ENCODE peak calls at places on chromosomes 16 and 17, in nine cellular contexts. X is left ventricle myocardium inferior; Z is PC-9; I is CD4-positive, alpha-beta memory T cell; S is caudate nucleus; W is mammary epithelial cell; K is Peyer's patch; Y is tibial artery; V is OCI-LY7. D is an unnamed sample.

GRCh38 chr16:3646348-3646920 is 8.1 kb upstream of the DNASE1 start:
- DNase-seq in X (no peak), K (peak; percentile 81), Z (peak; percentile 92), S (no peak), V (no peak), W (no peak), I (no peak), Y (peak; percentile 31), D (no peak)

GRCh38 chr17:53912117-53912516 is 89.4 kb downstream of the KIF2B start:
- DNase-seq in V (no peak), Z (no peak), Y (no peak), S (no peak), W (no peak), K (no peak), X (no peak), I (no peak), D (no peak)

GRCh38 chr16:84462296-84463210 is 41.9 kb downstream of the MEAK7 start:
- DNase-seq in S (no peak), V (no peak), Z (peak; percentile 39), W (peak; percentile 14), I (no peak), X (no peak), K (peak; percentile 32), Y (peak; percentile 58), D (no peak)

GRCh38 chr17:44561237-44561623 is 3.9 kb downstream of the FZD2 start:
- DNase-seq in K (no peak), X (no peak), Z (no peak), I (no peak), W (no peak), Y (no peak), S (no peak), V (no peak), D (no peak)

GRCh38 chr17:65617496-65617895 is 56.0 kb upstream of the AXIN2 start:
- DNase-seq in V (no peak), Z (no peak), W (no peak), I (no peak), X (no peak), Y (no peak), S (no peak), K (no peak), D (no peak)

GRCh38 chr17:10192963-10193362 is 5.4 kb downstream of the GAS7 start:
- DNase-seq in Z (no peak), Y (no peak), V (no peak), K (no peak), I (no peak), S (no peak), W (no peak), X (no peak), D (no peak)

GRCh38 chr17:79778504-79779087 is 648 bp downstream of the CBX2 start:
- DNase-seq in K (no peak), I (no peak), Z (no peak), W (no peak), X (no peak), V (peak; percentile 65), S (no peak), Y (no peak), D (no peak)

GRCh38 chr17:74852237-74853047 is 7.2 kb downstream of the GRIN2C start:
- DNase-seq in S (no peak), X (no peak), I (peak; percentile 80), W (peak; percentile 51), V (peak; percentile 79), Z (no peak), K (peak; percentile 60), Y (no peak), D (peak; percentile 50)

GRCh38 chr17:10633738-10634379 is 23.2 kb downstream of the MYH3 start:
- DNase-seq in Z (no peak), V (peak; percentile 71), K (no peak), X (no peak), Y (no peak), S (no peak), W (no peak), I (no peak), D (no peak)

GRCh38 chr16:3188925-3189825 is 1.2 kb downstream of the OR1F1 start:
- DNase-seq in I (peak; percentile 44), K (peak; percentile 24), S (no peak), V (no peak), W (peak; percentile 76), Y (no peak), X (no peak), Z (peak; percentile 60), D (no peak)

GRCh38 chr16:19959736-19960135 is 75.1 kb upstream of the GPRC5B start:
- DNase-seq in W (no peak), K (no peak), Z (no peak), I (no peak), V (no peak), Y (no peak), X (no peak), S (no peak), D (no peak)

GRCh38 chr17:41009301-41009760 is 403 bp upstream of the KRTAP3-1 start:
- DNase-seq in I (no peak), V (no peak), W (no peak), K (no peak), S (no peak), X (no peak), Z (peak; percentile 96), Y (no peak), D (no peak)

GRCh38 chr17:65457183-65457582 is 104.3 kb downstream of the AXIN2 start:
- DNase-seq in V (no peak), S (no peak), Y (no peak), I (no peak), W (no peak), X (no peak), Z (no peak), K (no peak), D (no peak)

GRCh38 chr17:78735832-78736525 is 46.1 kb downstream of the CYTH1 start:
- DNase-seq in W (peak; percentile 79), V (peak; percentile 73), S (no peak), X (no peak), I (peak; percentile 57), Y (no peak), K (no peak), Z (peak; percentile 83), D (no peak)

GRCh38 chr17:81536299-81537290 is 8.4 kb downstream of the FSCN2 start:
- DNase-seq in I (no peak), K (no peak), W (no peak), S (no peak), X (no peak), Y (no peak), Z (no peak), V (no peak), D (no peak)

GRCh38 chr16:12009922-12010321 is 33.4 kb downstream of the SNX29 start:
- DNase-seq in Y (no peak), S (no peak), X (no peak), V (no peak), K (no peak), W (no peak), I (no peak), Z (no peak), D (no peak)

GRCh38 chr16:4055748-4056147 is 60.5 kb downstream of the ADCY9 start:
- DNase-seq in W (no peak), X (no peak), S (no peak), Z (no peak), V (no peak), K (no peak), Y (no peak), I (no peak), D (no peak)

GRCh38 chr17:4310349-4311060 is 46.7 kb upstream of the ANKFY1 start:
- DNase-seq in I (no peak), W (no peak), V (no peak), S (peak; percentile 4), Z (no peak), X (no peak), Y (no peak), K (no peak), D (no peak)

GRCh38 chr16:71610936-71611871 is 14.8 kb upstream of the MARVELD3 start:
- DNase-seq in S (peak; percentile 42), X (peak; percentile 46), V (peak; percentile 79), K (peak; percentile 81), Z (no peak), Y (no peak), I (peak; percentile 63), W (peak; percentile 37), D (peak; percentile 37)

GRCh38 chr16:17397499-17397891 is 73.3 kb downstream of the XYLT1 start:
- DNase-seq in S (no peak), X (no peak), K (no peak), V (no peak), Z (no peak), W (no peak), Y (no peak), I (peak; percentile 48), D (peak; percentile 13)

DNA sequence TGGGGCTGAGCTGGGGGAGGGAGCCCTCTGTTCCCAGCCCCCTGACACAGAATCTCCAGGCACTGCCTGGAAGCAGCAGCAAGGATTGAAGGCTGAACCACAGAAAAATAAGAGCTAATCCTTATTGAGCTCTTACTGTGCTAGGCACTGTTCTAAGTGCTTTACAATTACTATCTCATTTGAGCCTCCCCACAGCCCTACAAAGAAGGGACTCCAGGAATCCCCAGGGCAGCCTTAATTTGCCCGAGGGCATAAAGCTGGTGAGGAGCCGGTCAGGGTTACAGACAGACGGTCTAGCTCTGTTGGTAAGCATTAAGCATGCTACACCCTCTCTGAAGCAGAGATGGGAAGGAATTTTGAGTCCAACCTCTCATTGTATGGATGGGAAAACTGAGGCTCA is 7.0 kb downstream of the SAMD14 start:
- DNase-seq in K (no peak), S (no peak), X (no peak), W (no peak), Y (no peak), V (no peak), I (no peak), Z (no peak), D (no peak)
- H3K27ac ChIP-seq in K (no peak overlapping the region), S (no peak overlapping the region), X (no peak overlapping the region), W (no peak overlapping the region), Y (no peak overlapping the region), V (no peak overlapping the region), I (no peak overlapping the region), Z (no peak overlapping the region), D (no peak overlapping the region)

DNA sequence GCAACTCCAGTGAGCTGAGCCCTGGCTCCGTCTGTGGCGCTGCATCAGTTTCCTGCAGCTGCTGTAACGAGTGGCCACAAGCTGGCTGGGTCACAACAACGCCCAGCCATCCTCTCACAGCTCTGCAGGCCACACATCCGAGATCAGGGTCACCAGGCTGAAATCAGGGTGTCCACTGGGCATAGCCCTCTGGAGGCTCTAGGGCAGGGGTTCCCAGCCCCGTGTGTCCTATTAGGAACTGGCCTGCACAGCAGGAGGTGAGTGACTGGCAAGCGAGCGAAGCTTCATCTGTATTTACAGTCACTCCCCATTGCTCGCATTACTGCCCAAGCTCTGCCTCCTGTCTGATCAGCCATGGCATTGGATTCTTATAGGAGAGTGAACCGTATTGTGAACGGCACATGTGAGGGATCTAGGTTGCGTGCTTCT is 176.3 kb downstream of the SEC14L1 start:
- DNase-seq in W (no peak), S (no peak), I (no peak), X (no peak), V (no peak), Y (peak; percentile 59), Z (no peak), K (peak; percentile 46), D (no peak)
- H3K27ac ChIP-seq in W (no peak overlapping the region), S (no peak overlapping the region), I (no peak overlapping the region), X (no peak overlapping the region), V (no peak overlapping the region), Y (no peak overlapping the region), Z (no peak overlapping the region), K (no peak overlapping the region), D (no peak overlapping the region)

GRCh38 chr16:24609417-24609739 is 70.0 kb downstream of the RBBP6 start:
- DNase-seq in I (no peak), X (no peak), Z (no peak), W (no peak), Y (no peak), V (no peak), K (no peak), S (no peak), D (no peak)
- H3K27ac ChIP-seq in I (no peak overlapping the region), X (no peak overlapping the region), Z (no peak overlapping the region), W (no peak overlapping the region), Y (no peak overlapping the region), V (no peak overlapping the region), K (no peak overlapping the region), S (peak overlapping the region; percentile 93), D (no peak overlapping the region)

GRCh38 chr17:56142781-56143180 is 10.5 kb upstream of the ANKFN1 start:
- DNase-seq in X (no peak), W (no peak), S (no peak), V (no peak), K (no peak), I (no peak), Y (no peak), Z (no peak), D (no peak)
- H3K27ac ChIP-seq in X (no peak overlapping the region), W (no peak overlapping the region), S (no peak overlapping the region), V (no peak overlapping the region), K (no peak overlapping the region), I (no peak overlapping the region), Y (no peak overlapping the region), Z (no peak overlapping the region), D (no peak overlapping the region)